ENCODE peak calls at places on chromosomes 4 and X, in five cellular contexts. One of them, this sample, is unnamed.

GRCh38 chr4:164949448-164950118 is 27.9 kb downstream of the TRIM61 start:
- DNase-seq in HEK293T: peak; percentile 28
- DNase-seq in adipocyte: peak; percentile 1
- DNase-seq in nephron progenitor cell: peak; percentile 18
- DNase-seq in body of pancreas: no peak
- DNase-seq in this sample: no peak

GRCh38 chrX:118499295-118499694 is 3.7 kb downstream of the DOCK11 start:
- DNase-seq in HEK293T: no peak
- DNase-seq in adipocyte: no peak
- DNase-seq in nephron progenitor cell: peak; percentile 33
- DNase-seq in body of pancreas: no peak
- DNase-seq in this sample: no peak

GRCh38 chrX:150361777-150362351 is 1.3 kb upstream of the MAMLD1 start:
- DNase-seq in HEK293T: no peak
- DNase-seq in adipocyte: peak; percentile 41
- DNase-seq in nephron progenitor cell: peak; percentile 22
- DNase-seq in body of pancreas: peak; percentile 35
- DNase-seq in this sample: no peak

GRCh38 chrX:129158505-129158904 is 364.8 kb downstream of the SMARCA1 start:
- DNase-seq in HEK293T: no peak
- DNase-seq in adipocyte: no peak
- DNase-seq in nephron progenitor cell: no peak
- DNase-seq in body of pancreas: no peak
- DNase-seq in this sample: no peak

GRCh38 chrX:105837227-105837626 is 14.9 kb downstream of the NRK start:
- DNase-seq in HEK293T: peak; percentile 26
- DNase-seq in adipocyte: peak; percentile 86
- DNase-seq in nephron progenitor cell: no peak
- DNase-seq in body of pancreas: peak; percentile 62
- DNase-seq in this sample: no peak

GRCh38 chr4:113435893-113436292 is 325.6 kb downstream of the CAMK2D start:
- DNase-seq in HEK293T: no peak
- DNase-seq in adipocyte: peak; percentile 78
- DNase-seq in nephron progenitor cell: no peak
- DNase-seq in body of pancreas: no peak
- DNase-seq in this sample: no peak

GRCh38 chr4:140220053-140220452 is 66.1 kb upstream of the MAML3 start:
- DNase-seq in HEK293T: no peak
- DNase-seq in adipocyte: no peak
- DNase-seq in nephron progenitor cell: no peak
- DNase-seq in body of pancreas: no peak
- DNase-seq in this sample: no peak

GRCh38 chr4:32986236-32986635 is 2266.1 kb downstream of the PCDH7 start:
- DNase-seq in HEK293T: no peak
- DNase-seq in adipocyte: no peak
- DNase-seq in nephron progenitor cell: no peak
- DNase-seq in body of pancreas: no peak
- DNase-seq in this sample: no peak

GRCh38 chrX:3166670-3167455 is 125.6 kb downstream of the ARSF start:
- DNase-seq in HEK293T: no peak
- DNase-seq in adipocyte: peak; percentile 38
- DNase-seq in nephron progenitor cell: peak; percentile 12
- DNase-seq in body of pancreas: no peak
- DNase-seq in this sample: no peak

This sample was measured in progenitor cell of endocrine pancreas.